ENCODE peak calls at places on chromosomes 2 and 18, in four cellular contexts. H is mammary epithelial cell, B is tibial nerve, L is thyroid gland. X is an unnamed sample.

GRCh38 chr2:182584462-182584861 is 131.6 kb upstream of the DNAJC10 start:
- DNase-seq in H (no peak), B (no peak), L (no peak), X (no peak)

GRCh38 chr2:200966770-200967169 is 3.3 kb upstream of the ORC2 start:
- DNase-seq in H (peak), B (no peak), L (no peak), X (peak)

GRCh38 chr2:235170536-235171510 is 219.0 kb downstream of the SH3BP4 start:
- DNase-seq in H (peak), B (no peak), L (peak), X (peak)

GRCh38 chr2:96537734-96538486 is 1.4 kb downstream of the ARID5A start:
- DNase-seq in H (no peak), B (no peak), L (no peak), X (no peak)

GRCh38 chr2:204228169-204228940 is 291.8 kb downstream of the ICOS start:
- DNase-seq in H (no peak), B (no peak), L (no peak), X (no peak)

GRCh38 chr2:53131416-53131815 is 636.2 kb upstream of the CHAC2 start:
- DNase-seq in H (peak), B (no peak), L (no peak), X (peak)

GRCh38 chr2:237900891-237901831 is 41.7 kb downstream of the RAMP1 start:
- DNase-seq in H (no peak), B (no peak), L (no peak), X (no peak)

GRCh38 chr18:61574665-61575064 is 241.4 kb downstream of the CDH20 start:
- DNase-seq in H (no peak), B (no peak), L (no peak), X (no peak)

GRCh38 chr2:234995332-234996007 is 43.7 kb downstream of the SH3BP4 start:
- DNase-seq in H (no peak), B (peak), L (no peak), X (no peak)

GRCh38 chr2:44776924-44777480 is 164.5 kb upstream of the SIX3 start:
- DNase-seq in H (no peak), B (no peak), L (no peak), X (no peak)

GRCh38 chr18:70693196-70693595 is 404.4 kb downstream of the SOCS6 start:
- DNase-seq in H (no peak), B (no peak), L (no peak), X (peak)

GRCh38 chr18:78635093-78635800 is 344.4 kb upstream of the SALL3 start:
- DNase-seq in H (no peak), B (no peak), L (no peak), X (no peak)

GRCh38 chr2:231197741-231198290 is 615 bp upstream of the ARMC9 start:
- DNase-seq in H (no peak), B (no peak), L (no peak), X (no peak)

GRCh38 chr2:38433607-38433975 is 56.5 kb upstream of the ATL2 start:
- DNase-seq in H (peak), B (no peak), L (no peak), X (no peak)

GRCh38 chr2:2922156-2922555 is 455.5 kb downstream of the EIPR1 start:
- DNase-seq in H (no peak), B (no peak), L (no peak), X (no peak)

GRCh38 chr2:71613566-71613952 is 160.2 kb downstream of the DYSF start:
- DNase-seq in H (no peak), B (no peak), L (no peak), X (no peak)

GRCh38 chr18:2515408-2515807 is 55.9 kb downstream of the METTL4 start:
- DNase-seq in H (peak), B (no peak), L (no peak), X (peak)

GRCh38 chr2:215677466-215677865 is 241.6 kb upstream of the FN1 start:
- DNase-seq in H (no peak), B (no peak), L (no peak), X (peak)

GRCh38 chr2:70472256-70472905 is 81.2 kb downstream of the TGFA start:
- DNase-seq in H (no peak), B (no peak), L (no peak), X (no peak)

GRCh38 chr18:70132999-70133398 is 72.5 kb downstream of the RTTN start:
- DNase-seq in H (peak), B (no peak), L (no peak), X (peak)

GRCh38 chr2:221521261-221521845 is 50.8 kb downstream of the EPHA4 start:
- DNase-seq in H (no peak), B (no peak), L (no peak), X (no peak)

GRCh38 chr18:68316636-68317035 is 398.3 kb downstream of the TMX3 start:
- DNase-seq in H (peak), B (no peak), L (no peak), X (peak)

GRCh38 chr18:32661486-32662299 is 111.1 kb downstream of the KLHL14 start:
- DNase-seq in H (peak), B (no peak), L (no peak), X (peak)

GRCh38 chr18:40485318-40485717 is 1469.7 kb upstream of the PIK3C3 start:
- DNase-seq in H (peak), B (no peak), L (no peak), X (peak)

GRCh38 chr2:72722492-72723090 is 103.2 kb downstream of the EXOC6B start:
- DNase-seq in H (no peak), B (no peak), L (no peak), X (peak)

GRCh38 chr2:38483773-38484501 is 106.9 kb upstream of the ATL2 start:
- DNase-seq in H (no peak), B (no peak), L (no peak), X (no peak)

GRCh38 chr18:34957119-34957863 is 83.9 kb upstream of the MAPRE2 start:
- DNase-seq in H (no peak), B (no peak), L (no peak), X (peak)

GRCh38 chr2:106272202-106272807 is 78.2 kb upstream of the UXS1 start:
- DNase-seq in H (peak), B (no peak), L (no peak), X (no peak)

GRCh38 chr2:224363281-224363680 is 38.6 kb downstream of the FAM124B start:
- DNase-seq in H (no peak), B (no peak), L (no peak), X (peak)
- TF ChIP-seq CTCF in H (no peak), B (no peak), L (no peak), X (peak)

GRCh38 chr18:27824841-27825720 is 351.8 kb downstream of the CDH2 start:
- DNase-seq in H (no peak), B (no peak), L (no peak), X (no peak)
- H3K4me3 ChIP-seq in H (no peak), B (no peak), L (no peak), X (no peak)

GRCh38 chr18:44973282-44973681 is 292.6 kb downstream of the SETBP1 start:
- DNase-seq in H (no peak), B (no peak), L (no peak), X (peak)
- TF ChIP-seq CTCF in H (peak), B (no peak), L (no peak), X (peak)

DNA sequence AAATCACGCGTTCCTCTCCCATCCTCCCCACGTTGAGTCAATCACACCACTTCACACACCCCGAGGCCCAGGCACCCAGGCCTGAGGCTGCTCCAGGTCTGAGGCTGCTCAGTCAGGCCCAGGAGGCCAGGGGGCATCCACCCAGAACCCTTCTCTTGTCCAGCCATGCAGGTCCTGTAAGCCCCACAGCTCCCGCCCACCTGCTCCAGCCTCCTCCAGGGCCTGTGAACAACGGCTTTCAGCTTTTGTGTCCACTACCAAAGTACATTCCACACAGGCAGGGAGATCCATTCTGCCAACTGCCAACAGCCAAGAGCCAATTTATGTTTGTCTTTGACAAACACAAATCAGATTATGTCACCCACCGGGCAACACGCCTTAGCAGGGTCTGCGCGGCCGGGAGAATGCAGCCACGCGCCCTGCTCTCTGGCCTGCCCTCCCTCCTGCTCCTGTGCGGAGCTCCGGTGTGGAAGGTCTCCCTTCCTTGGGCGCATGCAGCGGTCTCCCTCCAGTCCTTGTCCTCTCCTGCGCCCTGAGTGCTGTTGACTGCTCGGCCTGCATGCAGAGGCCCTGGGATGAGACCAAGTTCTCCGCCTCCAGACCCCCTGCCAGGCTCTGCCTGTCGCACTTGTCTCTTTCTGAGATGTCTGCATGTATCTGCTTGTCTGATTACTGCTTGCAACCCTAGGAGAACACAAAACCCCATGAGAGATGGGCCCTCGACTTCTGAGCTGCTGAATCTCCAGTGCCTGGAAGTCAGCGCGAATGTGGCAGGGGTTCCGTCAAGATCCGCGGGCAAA is 146.6 kb downstream of the ZNF516 start:
- DNase-seq in H (no peak), B (no peak), L (peak), X (no peak)
- H3K4me3 ChIP-seq in H (no peak), B (no peak), L (no peak), X (peak)

DNA sequence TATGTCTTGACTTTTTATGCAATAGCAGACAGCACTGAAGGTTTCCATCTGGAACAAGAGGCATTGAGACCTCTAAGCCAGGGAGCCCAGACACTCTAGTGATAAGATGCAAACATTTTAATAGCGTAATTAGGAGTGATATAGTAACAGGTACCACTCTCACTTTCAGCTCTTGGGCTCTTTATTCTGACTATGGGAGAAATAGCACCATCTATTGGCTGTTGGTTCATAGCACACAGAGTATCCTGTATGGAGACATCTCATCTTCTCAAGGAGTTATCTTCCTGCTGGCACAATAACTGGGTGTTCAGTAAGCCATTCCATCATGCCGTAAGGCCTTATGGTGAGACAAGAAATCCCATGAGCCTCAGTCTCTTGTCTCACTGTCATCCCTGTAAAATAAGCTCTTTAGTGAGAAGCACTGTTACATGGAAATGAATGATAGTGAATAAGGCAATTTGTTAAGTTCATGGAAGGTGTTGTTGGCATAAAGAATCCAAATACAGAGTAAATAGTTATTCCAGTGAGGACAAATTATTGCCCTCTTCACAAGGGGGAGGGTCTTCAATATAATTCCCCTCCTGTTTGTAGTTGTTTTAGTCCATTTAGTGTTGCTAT is 48.3 kb downstream of the THUMPD2 start:
- DNase-seq in H (no peak), B (no peak), L (no peak), X (peak)
- TF ChIP-seq CTCF in H (peak), B (peak), L (no peak), X (peak)

DNA sequence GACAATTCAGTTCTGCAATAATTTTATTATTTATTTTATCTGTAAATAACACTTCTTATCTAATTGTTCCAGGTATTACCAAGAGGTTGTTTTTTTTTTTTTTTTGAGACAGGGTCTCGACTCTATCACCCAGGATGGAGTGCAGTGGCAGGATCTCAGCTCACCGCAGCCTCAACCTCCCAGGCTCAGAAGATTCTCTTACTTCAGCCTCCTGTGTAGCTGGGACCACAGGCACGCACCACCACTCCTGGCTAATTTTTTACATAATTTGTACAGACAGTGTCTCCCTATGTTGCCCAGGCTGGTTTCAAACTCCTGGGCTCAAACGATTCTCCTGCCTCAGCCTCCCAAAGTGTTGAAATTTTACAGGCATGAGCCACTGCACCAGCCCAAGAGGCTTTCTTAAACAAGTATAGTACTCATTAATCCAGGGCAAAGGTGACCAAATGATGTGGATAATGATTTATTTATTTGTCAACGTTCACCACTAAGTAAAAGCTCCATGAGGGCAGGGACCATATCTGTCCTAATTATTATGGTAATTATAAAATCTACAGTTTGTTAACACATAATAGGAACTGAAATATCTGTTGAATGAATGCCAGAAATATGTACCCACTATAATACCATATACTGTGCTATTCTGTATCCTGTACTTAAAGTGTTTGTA is 12.0 kb downstream of the STK17B start:
- DNase-seq in H (no peak), B (no peak), L (no peak), X (no peak)
- H3K4me3 ChIP-seq in H (no peak), B (no peak), L (no peak), X (no peak)